ENCODE peak calls at places on chromosomes 13 and 19, in eight cellular contexts. One of them, this sample, is unnamed.

GRCh38 chr13:45786293-45786920 is 65.1 kb downstream of the SIAH3 start:
- DNase-seq in suprapubic skin: no peak
- DNase-seq in cardiac fibroblast: no peak
- DNase-seq in lower leg skin: no peak
- DNase-seq in A549: no peak
- DNase-seq in IMR-90: no peak
- DNase-seq in GM12865: no peak
- DNase-seq in lower lobe of right lung: no peak
- DNase-seq in this sample: no peak

GRCh38 chr13:50713849-50714248 is 129.6 kb downstream of the DLEU7 start:
- DNase-seq in cardiac fibroblast: peak
- DNase-seq in GM12865: peak
- DNase-seq in suprapubic skin: no peak
- DNase-seq in IMR-90: peak
- DNase-seq in lower leg skin: no peak
- DNase-seq in lower lobe of right lung: peak
- DNase-seq in A549: no peak
- DNase-seq in this sample: no peak

GRCh38 chr19:51570962-51571575 is at the start of gene ZNF175:
- DNase-seq in lower lobe of right lung: peak
- DNase-seq in suprapubic skin: peak
- DNase-seq in lower leg skin: peak
- DNase-seq in A549: peak
- DNase-seq in IMR-90: peak
- DNase-seq in cardiac fibroblast: peak
- DNase-seq in GM12865: peak
- DNase-seq in this sample: peak

GRCh38 chr13:113915012-113915763 is 51.3 kb upstream of the GAS6 start:
- DNase-seq in A549: no peak
- DNase-seq in suprapubic skin: peak
- DNase-seq in IMR-90: no peak
- DNase-seq in GM12865: no peak
- DNase-seq in lower leg skin: peak
- DNase-seq in cardiac fibroblast: no peak
- DNase-seq in lower lobe of right lung: no peak
- DNase-seq in this sample: no peak

GRCh38 chr19:5484398-5485285 is 29.4 kb downstream of the ZNRF4 start:
- DNase-seq in lower leg skin: no peak
- DNase-seq in GM12865: no peak
- DNase-seq in lower lobe of right lung: no peak
- DNase-seq in A549: no peak
- DNase-seq in cardiac fibroblast: no peak
- DNase-seq in suprapubic skin: no peak
- DNase-seq in IMR-90: peak
- DNase-seq in this sample: no peak

GRCh38 chr13:28553971-28554370 is 59.0 kb upstream of the FLT1 start:
- DNase-seq in GM12865: no peak
- DNase-seq in IMR-90: no peak
- DNase-seq in suprapubic skin: no peak
- DNase-seq in cardiac fibroblast: no peak
- DNase-seq in lower leg skin: no peak
- DNase-seq in lower lobe of right lung: no peak
- DNase-seq in A549: no peak
- DNase-seq in this sample: no peak

GRCh38 chr13:111219306-111219705 is 101.1 kb upstream of the TEX29 start:
- DNase-seq in IMR-90: peak
- DNase-seq in GM12865: no peak
- DNase-seq in cardiac fibroblast: peak
- DNase-seq in A549: no peak
- DNase-seq in suprapubic skin: no peak
- DNase-seq in lower lobe of right lung: no peak
- DNase-seq in lower leg skin: no peak
- DNase-seq in this sample: no peak

GRCh38 chr19:55500368-55500952 is 12.2 kb downstream of the SSC5D start:
- DNase-seq in lower leg skin: no peak
- DNase-seq in IMR-90: no peak
- DNase-seq in suprapubic skin: no peak
- DNase-seq in GM12865: no peak
- DNase-seq in lower lobe of right lung: peak
- DNase-seq in A549: no peak
- DNase-seq in cardiac fibroblast: no peak
- DNase-seq in this sample: no peak

GRCh38 chr13:100546713-100547405 is 41.7 kb downstream of the GGACT start:
- DNase-seq in A549: no peak
- DNase-seq in GM12865: no peak
- DNase-seq in IMR-90: no peak
- DNase-seq in suprapubic skin: peak
- DNase-seq in cardiac fibroblast: no peak
- DNase-seq in lower leg skin: peak
- DNase-seq in lower lobe of right lung: no peak
- DNase-seq in this sample: no peak

GRCh38 chr13:104024416-104025170 is 958.4 kb upstream of the SLC10A2 start:
- DNase-seq in cardiac fibroblast: peak
- DNase-seq in GM12865: no peak
- DNase-seq in IMR-90: peak
- DNase-seq in A549: no peak
- DNase-seq in suprapubic skin: no peak
- DNase-seq in lower lobe of right lung: no peak
- DNase-seq in lower leg skin: no peak
- DNase-seq in this sample: no peak

GRCh38 chr19:7668842-7669241 is at the start of gene RETN:
- DNase-seq in suprapubic skin: no peak
- DNase-seq in cardiac fibroblast: no peak
- DNase-seq in A549: no peak
- DNase-seq in IMR-90: no peak
- DNase-seq in lower lobe of right lung: no peak
- DNase-seq in lower leg skin: no peak
- DNase-seq in GM12865: no peak
- DNase-seq in this sample: no peak

GRCh38 chr19:7672522-7672921 is 3.7 kb downstream of the RETN start:
- DNase-seq in IMR-90: no peak
- DNase-seq in lower leg skin: no peak
- DNase-seq in suprapubic skin: no peak
- DNase-seq in cardiac fibroblast: no peak
- DNase-seq in GM12865: no peak
- DNase-seq in lower lobe of right lung: no peak
- DNase-seq in A549: no peak
- DNase-seq in this sample: no peak

GRCh38 chr19:7670790-7671189 is 1.9 kb downstream of the RETN start:
- DNase-seq in lower lobe of right lung: no peak
- DNase-seq in A549: no peak
- DNase-seq in GM12865: no peak
- DNase-seq in IMR-90: no peak
- DNase-seq in suprapubic skin: no peak
- DNase-seq in cardiac fibroblast: no peak
- DNase-seq in lower leg skin: no peak
- DNase-seq in this sample: no peak

GRCh38 chr19:7670150-7670784 is 1.4 kb downstream of the RETN start:
- DNase-seq in IMR-90: no peak
- DNase-seq in lower lobe of right lung: peak
- DNase-seq in suprapubic skin: no peak
- DNase-seq in GM12865: no peak
- DNase-seq in A549: no peak
- DNase-seq in lower leg skin: no peak
- DNase-seq in cardiac fibroblast: no peak
- DNase-seq in this sample: no peak

GRCh38 chr19:7669641-7670040 is 792 bp downstream of the RETN start:
- DNase-seq in IMR-90: no peak
- DNase-seq in A549: no peak
- DNase-seq in suprapubic skin: no peak
- DNase-seq in lower leg skin: no peak
- DNase-seq in lower lobe of right lung: no peak
- DNase-seq in GM12865: no peak
- DNase-seq in cardiac fibroblast: no peak
- DNase-seq in this sample: no peak
- H3K4me3 ChIP-seq in IMR-90: no peak
- H3K4me3 ChIP-seq in A549: no peak
- H3K4me3 ChIP-seq in suprapubic skin: no peak
- H3K4me3 ChIP-seq in lower leg skin: no peak
- H3K4me3 ChIP-seq in lower lobe of right lung: peak
- H3K4me3 ChIP-seq in GM12865: no peak
- H3K4me3 ChIP-seq in cardiac fibroblast: no peak
- H3K4me3 ChIP-seq in this sample: no peak

DNA sequence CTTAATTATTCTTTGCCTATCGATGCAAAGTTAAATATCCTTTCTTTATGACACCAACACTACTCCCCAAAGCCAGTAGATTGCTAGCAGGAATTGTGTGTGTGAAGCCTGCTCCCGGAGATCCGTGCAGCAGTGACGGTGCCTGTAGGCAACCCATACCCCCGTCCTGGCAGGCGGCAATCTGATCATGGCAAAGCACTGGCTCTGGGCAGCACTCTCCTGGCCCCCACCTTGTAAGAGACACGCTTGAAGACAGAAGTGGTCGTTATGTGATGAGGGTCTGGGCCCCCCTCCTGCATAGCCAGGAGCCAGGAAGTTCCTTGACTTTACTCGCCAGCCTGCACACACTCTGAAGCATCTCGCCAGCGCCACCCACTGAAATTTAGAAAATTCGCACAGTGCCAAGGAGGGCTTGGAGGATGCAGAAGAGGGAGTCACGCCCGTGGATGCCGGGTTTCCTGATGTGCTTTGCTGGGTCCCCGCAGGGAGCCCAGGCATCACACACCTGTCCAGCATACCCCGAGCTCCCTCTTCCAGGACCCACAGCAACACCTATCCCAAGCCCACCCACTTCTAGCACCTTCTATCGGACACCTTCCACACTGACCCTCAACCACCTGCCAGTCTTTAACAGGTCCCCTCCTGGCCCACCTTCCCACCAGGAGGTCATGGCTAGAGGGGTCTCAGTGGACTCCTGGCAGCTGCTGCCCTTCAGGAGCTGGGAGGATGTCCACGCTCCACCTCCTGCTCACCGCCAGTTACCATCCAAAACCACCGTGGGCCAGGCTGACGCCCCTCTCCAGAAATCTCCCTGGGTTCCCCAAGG is 54.5 kb downstream of the CEBPG start:
- DNase-seq in suprapubic skin: no peak
- DNase-seq in cardiac fibroblast: no peak
- DNase-seq in lower leg skin: no peak
- DNase-seq in lower lobe of right lung: peak
- DNase-seq in GM12865: no peak
- DNase-seq in A549: no peak
- DNase-seq in IMR-90: no peak
- DNase-seq in this sample: no peak
- TF ChIP-seq CTCF in suprapubic skin: no peak
- TF ChIP-seq CTCF in cardiac fibroblast: no peak
- TF ChIP-seq CTCF in lower leg skin: no peak
- TF ChIP-seq CTCF in lower lobe of right lung: no peak
- TF ChIP-seq CTCF in GM12865: no peak
- TF ChIP-seq CTCF in A549: no peak
- TF ChIP-seq CTCF in IMR-90: no peak
- TF ChIP-seq CTCF in this sample: no peak

GRCh38 chr19:54168174-54168917 is 4.6 kb downstream of the TMC4 start:
- DNase-seq in A549: peak
- DNase-seq in lower lobe of right lung: peak
- DNase-seq in cardiac fibroblast: peak
- DNase-seq in lower leg skin: peak
- DNase-seq in GM12865: peak
- DNase-seq in suprapubic skin: peak
- DNase-seq in IMR-90: peak
- DNase-seq in this sample: no peak
- H3K4me3 ChIP-seq in A549: no peak
- H3K4me3 ChIP-seq in lower lobe of right lung: no peak
- H3K4me3 ChIP-seq in cardiac fibroblast: no peak
- H3K4me3 ChIP-seq in lower leg skin: no peak
- H3K4me3 ChIP-seq in GM12865: no peak
- H3K4me3 ChIP-seq in suprapubic skin: no peak
- H3K4me3 ChIP-seq in IMR-90: no peak
- H3K4me3 ChIP-seq in this sample: no peak

GRCh38 chr19:38634757-38635482 is 12.5 kb upstream of the ACTN4 start:
- DNase-seq in lower leg skin: peak
- DNase-seq in A549: peak
- DNase-seq in cardiac fibroblast: peak
- DNase-seq in suprapubic skin: peak
- DNase-seq in IMR-90: peak
- DNase-seq in lower lobe of right lung: peak
- DNase-seq in GM12865: peak
- DNase-seq in this sample: no peak
- TF ChIP-seq CTCF in lower leg skin: peak
- TF ChIP-seq CTCF in A549: peak
- TF ChIP-seq CTCF in cardiac fibroblast: peak
- TF ChIP-seq CTCF in suprapubic skin: peak
- TF ChIP-seq CTCF in IMR-90: peak
- TF ChIP-seq CTCF in lower lobe of right lung: peak
- TF ChIP-seq CTCF in GM12865: peak
- TF ChIP-seq CTCF in this sample: peak